ENCODE peak calls at places on chromosomes 12 and 14, in four cellular contexts. Q is kidney, S is endothelial cell of umbilical vein, P is DND-41. C is an unnamed sample.

GRCh38 chr12:62737615-62738014 is 197.3 kb downstream of the PPM1H start:
- DNase-seq in Q (no peak), S (no peak), P (no peak), C (no peak)

GRCh38 chr12:105724651-105725050 is 394.2 kb downstream of the C12orf75 start:
- DNase-seq in Q (no peak), S (no peak), P (no peak), C (no peak)

GRCh38 chr14:68669101-68669500 is 123.8 kb downstream of the ZFP36L1 start:
- DNase-seq in Q (no peak), S (no peak), P (no peak), C (no peak)

GRCh38 chr12:123427036-123427769 is 9.3 kb downstream of the RILPL2 start:
- DNase-seq in Q (no peak), S (no peak), P (no peak), C (no peak)

GRCh38 chr12:65526311-65526710 is 247.8 kb downstream of the MSRB3 start:
- DNase-seq in Q (no peak), S (no peak), P (no peak), C (no peak)

GRCh38 chr14:69943084-69943797 is 64.0 kb downstream of the SMOC1 start:
- DNase-seq in Q (no peak), S (no peak), P (no peak), C (no peak)

GRCh38 chr14:104249706-104250105 is 111.3 kb downstream of the KIF26A start:
- DNase-seq in Q (peak; percentile 47), S (no peak), P (no peak), C (peak; percentile 15)

GRCh38 chr14:22314183-22314820 is 274.7 kb downstream of the DAD1 start:
- DNase-seq in Q (no peak), S (peak; percentile 54), P (peak; percentile 25), C (peak; percentile 36)

GRCh38 chr14:92254786-92255185 is 68.2 kb upstream of the SLC24A4 start:
- DNase-seq in Q (peak; percentile 81), S (peak; percentile 12), P (no peak), C (peak; percentile 56)

GRCh38 chr12:26512213-26512612 is 316.8 kb downstream of the SSPN start:
- DNase-seq in Q (no peak), S (no peak), P (no peak), C (no peak)

GRCh38 chr14:95319312-95320075 is at the start of gene CLMN:
- DNase-seq in Q (peak; percentile 91), S (peak; percentile 25), P (peak; percentile 25), C (peak; percentile 52)

GRCh38 chr12:89497467-89497866 is 27.1 kb downstream of the GALNT4 start:
- DNase-seq in Q (no peak), S (peak; percentile 36), P (no peak), C (no peak)

GRCh38 chr12:5438671-5439200 is 6.8 kb downstream of the NTF3 start:
- DNase-seq in Q (no peak), S (no peak), P (no peak), C (no peak)

GRCh38 chr12:64890873-64891468 is 66.5 kb downstream of the TBC1D30 start:
- DNase-seq in Q (no peak), S (peak; percentile 67), P (no peak), C (no peak)

GRCh38 chr14:73787760-73788508 is 63.7 kb upstream of the PTGR2 start:
- DNase-seq in Q (no peak), S (peak; percentile 56), P (peak; percentile 37), C (no peak)

GRCh38 chr14:85248881-85249635 is 280.9 kb upstream of the FLRT2 start:
- DNase-seq in Q (no peak), S (no peak), P (no peak), C (no peak)

GRCh38 chr14:61710853-61711817 is 15.8 kb downstream of the HIF1A start:
- DNase-seq in Q (no peak), S (peak; percentile 64), P (no peak), C (no peak)

GRCh38 chr14:98244162-98244948 is 1027.6 kb downstream of the BCL11B start:
- DNase-seq in Q (no peak), S (no peak), P (peak; percentile 3), C (no peak)

GRCh38 chr12:79747274-79747673 is 56.5 kb upstream of the PAWR start:
- DNase-seq in Q (no peak), S (no peak), P (no peak), C (no peak)

GRCh38 chr14:21384494-21384851 is 654 bp upstream of the SUPT16H start:
- DNase-seq in Q (no peak), S (no peak), P (no peak), C (no peak)

GRCh38 chr12:124764870-124765570 is 98.6 kb downstream of the SCARB1 start:
- DNase-seq in Q (no peak), S (no peak), P (no peak), C (no peak)

GRCh38 chr12:88753074-88753473 is 172.8 kb upstream of the KITLG start:
- DNase-seq in Q (no peak), S (peak; percentile 76), P (no peak), C (no peak)

GRCh38 chr14:88856786-88857366 is 32.4 kb downstream of the TTC8 start:
- DNase-seq in Q (no peak), S (no peak), P (no peak), C (no peak)

GRCh38 chr14:101039031-101039754 is 135.7 kb upstream of the RTL1 start:
- DNase-seq in Q (peak; percentile 25), S (no peak), P (no peak), C (no peak)

GRCh38 chr14:85533821-85534271 is 3.9 kb downstream of the FLRT2 start:
- DNase-seq in Q (peak; percentile 68), S (peak; percentile 24), P (no peak), C (peak; percentile 53)

DNA sequence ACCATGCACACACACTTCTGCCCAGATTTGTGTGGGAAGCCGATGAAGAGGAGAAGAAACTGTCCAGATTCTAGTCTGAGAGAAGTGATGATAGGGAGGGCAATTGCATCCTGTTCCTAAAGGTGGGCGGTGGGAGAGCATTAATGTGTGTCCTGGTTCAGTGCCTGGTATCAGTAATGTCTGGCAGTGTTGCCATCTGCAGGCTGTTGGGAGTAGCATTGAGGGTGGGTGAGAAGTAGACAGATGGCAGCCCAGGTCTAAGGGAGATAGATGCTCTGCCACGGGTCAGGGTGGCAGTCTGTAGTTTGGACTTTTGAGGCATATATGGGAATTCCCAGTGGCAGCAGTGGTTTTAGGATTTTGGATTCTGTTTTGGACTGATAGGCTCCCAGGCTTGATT is 156.4 kb downstream of the ETNK1 start:
- DNase-seq in Q (no peak), S (no peak), P (no peak), C (no peak)
- H3K9ac ChIP-seq in Q (no peak overlapping the region), S (no peak overlapping the region), P (no peak overlapping the region), C (no peak overlapping the region)

GRCh38 chr12:3751151-3752095 is 1.5 kb downstream of the CRACR2A start:
- DNase-seq in Q (no peak), S (no peak), P (no peak), C (peak; percentile 22)
- H3K9ac ChIP-seq in Q (no peak overlapping the region), S (no peak overlapping the region), P (peak overlapping the region; percentile 96), C (no peak overlapping the region)

DNA sequence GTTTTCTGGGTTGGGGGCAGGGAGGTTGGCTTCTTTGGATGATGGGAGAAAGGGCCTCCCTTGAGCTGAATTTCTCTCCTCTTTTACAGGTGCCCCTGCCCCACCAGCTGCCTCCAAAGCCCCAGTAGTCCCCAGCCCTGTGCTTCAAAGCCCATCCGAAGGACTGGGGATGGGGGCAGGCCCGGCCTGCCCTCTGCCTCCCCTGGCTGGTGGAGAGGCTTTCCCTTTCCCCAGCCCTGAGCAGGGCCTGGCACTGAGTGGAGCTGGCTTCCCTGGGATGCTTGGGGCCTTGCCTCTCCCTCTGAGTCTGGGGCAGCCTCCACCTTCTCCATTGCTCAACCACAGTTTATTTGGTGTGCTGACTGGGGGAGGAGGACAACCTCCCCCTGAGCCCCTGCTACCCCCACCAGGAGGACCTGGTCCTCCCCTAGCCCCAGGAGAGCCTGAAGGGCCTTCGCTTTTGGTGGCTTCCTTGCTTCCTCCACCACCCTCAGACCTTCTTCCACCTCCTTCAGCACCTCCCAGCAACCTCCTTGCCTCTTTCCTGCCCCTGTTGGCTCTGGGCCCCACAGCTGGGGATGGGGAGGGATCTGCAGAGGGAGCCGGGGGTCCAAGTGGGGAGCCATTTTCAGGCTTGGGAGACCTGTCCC is 4.0 kb downstream of the MBD6 start:
- DNase-seq in Q (no peak), S (no peak), P (no peak), C (no peak)
- H3K9ac ChIP-seq in Q (no peak overlapping the region), S (no peak overlapping the region), P (no peak overlapping the region), C (no peak overlapping the region)

GRCh38 chr12:49000346-49000745 is 1.2 kb upstream of the DDN start:
- DNase-seq in Q (no peak), S (no peak), P (no peak), C (peak; percentile 14)

GRCh38 chr12:48999371-49000131 is at the start of gene DDN:
- DNase-seq in Q (no peak), S (no peak), P (peak; percentile 83), C (peak; percentile 61)

GRCh38 chr12:48997719-48998496 is 1.3 kb downstream of the DDN start:
- DNase-seq in Q (no peak), S (no peak), P (no peak), C (peak; percentile 79)

GRCh38 chr12:48996794-48997718 is 2.1 kb downstream of the DDN start:
- DNase-seq in Q (peak; percentile 91), S (peak; percentile 67), P (peak; percentile 74), C (peak; percentile 89)

DNA sequence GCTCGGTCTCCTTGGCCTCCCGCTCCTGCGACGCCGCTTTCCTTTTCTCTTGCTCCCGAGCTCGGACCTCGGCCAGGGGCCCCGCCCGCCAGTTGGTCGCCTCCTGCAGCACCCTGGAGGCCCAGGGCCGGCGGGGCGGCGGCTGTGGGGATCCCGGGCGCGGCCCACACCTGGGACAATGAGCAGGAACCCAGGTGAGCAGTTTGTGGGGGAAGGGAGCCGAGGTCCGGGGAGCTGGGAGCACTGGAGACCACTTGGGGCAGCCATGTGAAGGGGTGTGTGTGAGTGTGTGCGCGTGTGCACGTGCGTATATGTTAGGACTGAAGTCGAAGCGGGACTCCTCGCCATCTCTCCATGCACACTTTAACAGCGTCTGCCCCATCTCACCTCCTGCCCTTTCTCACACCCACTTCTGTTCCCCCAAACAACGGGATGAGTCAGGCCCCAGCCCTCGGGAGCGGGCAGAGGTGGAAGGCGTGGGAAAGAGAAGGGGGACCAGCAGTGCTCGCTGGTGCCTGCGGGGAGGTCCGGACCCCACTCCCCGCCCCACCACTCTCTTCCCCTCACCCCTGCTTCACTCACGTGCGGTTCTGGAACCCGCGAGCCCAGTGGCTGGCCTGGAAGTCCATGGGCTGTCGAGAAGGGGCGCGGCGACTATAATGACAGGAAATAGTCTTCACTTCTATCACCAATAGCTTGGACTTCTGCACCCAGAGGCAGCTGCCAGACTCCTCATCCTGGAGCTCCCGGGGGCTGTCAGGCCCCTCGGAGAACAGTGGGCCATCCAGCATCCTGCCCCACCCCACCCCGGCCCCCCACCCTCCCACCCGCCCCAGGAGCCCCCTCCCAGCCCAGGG is 450 bp downstream of the DDN start:
- DNase-seq in Q (no peak), S (no peak), P (no peak), C (peak; percentile 65)
- H3K9ac ChIP-seq in Q (no peak overlapping the region), S (no peak overlapping the region), P (peak overlapping the region; percentile 43), C (no peak overlapping the region)

GRCh38 chr12:29238822-29239291 is 89.8 kb downstream of the FAR2 start:
- DNase-seq in Q (no peak), S (peak; percentile 91), P (no peak), C (no peak)
- H3K9ac ChIP-seq in Q (no peak overlapping the region), S (peak overlapping the region; percentile 46), P (no peak overlapping the region), C (no peak overlapping the region)

DNA sequence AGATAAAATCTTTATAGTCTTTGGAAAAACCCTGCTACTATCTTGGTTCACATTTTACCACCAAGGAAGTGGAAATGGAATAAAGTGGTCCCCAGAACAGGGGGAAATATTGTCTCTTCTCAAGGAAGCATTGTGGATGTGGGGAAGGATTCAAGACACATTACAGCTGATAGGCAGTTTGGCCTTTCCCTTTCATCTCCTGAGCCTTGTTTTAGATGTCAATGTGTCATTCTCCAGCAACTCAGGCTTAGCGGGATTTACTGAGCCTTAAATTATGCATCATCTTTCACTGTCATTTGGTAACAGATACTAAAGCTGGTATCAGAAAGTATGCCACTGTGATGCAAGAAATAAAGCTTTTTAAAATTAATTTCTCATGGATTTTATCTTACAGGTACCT is 136.2 kb downstream of the STXBP6 start:
- DNase-seq in Q (no peak), S (no peak), P (no peak), C (no peak)
- H3K9ac ChIP-seq in Q (no peak overlapping the region), S (no peak overlapping the region), P (no peak overlapping the region), C (no peak overlapping the region)

C was measured in H9.